ENCODE peak calls at places on chromosomes 12 and 14, in five cellular contexts. E, X, C, A and F are unnamed samples.

GRCh38 chr12:109440851-109441490 is 36.1 kb downstream of the KCTD10 start:
- DNase-seq in C (no peak), A (no peak), X (no peak), E (no peak), F (no peak)

GRCh38 chr12:91774471-91774921 is 371.1 kb downstream of the BTG1 start:
- DNase-seq in C (no peak), A (no peak), E (no peak), X (no peak), F (no peak)

GRCh38 chr12:95882080-95882479 is 23.3 kb downstream of the SNRPF start:
- DNase-seq in A (no peak), X (no peak), E (no peak), C (no peak), F (no peak)

GRCh38 chr12:116759783-116760581 is 21.9 kb downstream of the RNFT2 start:
- DNase-seq in E (peak; percentile 29), C (peak; percentile 18), X (peak; percentile 9), A (peak; percentile 22), F (peak; percentile 11)

GRCh38 chr14:70697681-70698080 is 56.0 kb downstream of the TTC9 start:
- DNase-seq in A (no peak), C (no peak), X (no peak), E (no peak), F (no peak)

GRCh38 chr12:9273276-9273675 is 65.1 kb upstream of the PZP start:
- DNase-seq in A (no peak), X (no peak), E (no peak), C (no peak), F (no peak)

GRCh38 chr12:128827724-128828123 is 4.0 kb upstream of the SLC15A4 start:
- DNase-seq in A (no peak), E (no peak), C (no peak), X (no peak), F (no peak)

GRCh38 chr12:6226002-6226700 is 26.0 kb downstream of the CD9 start:
- DNase-seq in E (peak; percentile 78), X (no peak), C (no peak), A (no peak), F (no peak)

GRCh38 chr12:62562892-62563291 is 96.3 kb downstream of the MON2 start:
- DNase-seq in C (no peak), A (no peak), E (no peak), X (no peak), F (no peak)